ENCODE peak calls at places on chromosomes 5 and 9, in five cellular contexts. Y is cardiac fibroblast, O is tibial nerve, H is foreskin fibroblast, F is lower leg skin. Q is an unnamed sample.

GRCh38 chr9:106482733-106483132 is 380.2 kb upstream of the ZNF462 start:
- DNase-seq in F (no peak), H (peak), Y (peak), O (no peak), Q (no peak)

GRCh38 chr5:153880094-153880493 is 158.6 kb downstream of the FAM114A2 start:
- DNase-seq in O (no peak), Y (no peak), F (no peak), H (no peak), Q (no peak)

GRCh38 chr5:140240987-140241706 is 61.8 kb downstream of the PFDN1 start:
- DNase-seq in F (peak), Y (peak), O (peak), H (peak), Q (no peak)

GRCh38 chr5:78983601-78984000 is 1.5 kb downstream of the ARSB start:
- DNase-seq in F (no peak), O (no peak), Y (no peak), H (no peak), Q (no peak)

GRCh38 chr9:105150991-105151685 is 93.3 kb upstream of the SLC44A1 start:
- DNase-seq in F (no peak), H (peak), Y (peak), O (no peak), Q (no peak)

GRCh38 chr5:118435131-118435530 is 553.2 kb downstream of the DTWD2 start:
- DNase-seq in F (no peak), Y (no peak), O (no peak), H (no peak), Q (no peak)

GRCh38 chr5:156593546-156593945 is 256.5 kb upstream of the PPP1R2B start:
- DNase-seq in Y (no peak), F (no peak), O (no peak), H (no peak), Q (no peak)

GRCh38 chr9:71202931-71203330 is 81.5 kb upstream of the TRPM3 start:
- DNase-seq in F (no peak), Y (no peak), H (no peak), O (no peak), Q (no peak)

GRCh38 chr5:66757219-66757833 is 161.1 kb downstream of the MAST4 start:
- DNase-seq in F (no peak), Y (peak), H (peak), O (peak), Q (no peak)

GRCh38 chr9:131712151-131712716 is 27.6 kb downstream of the RAPGEF1 start:
- DNase-seq in F (peak), H (no peak), O (no peak), Y (no peak), Q (no peak)

GRCh38 chr9:88922091-88922490 is 69.2 kb upstream of the S1PR3 start:
- DNase-seq in Y (no peak), F (no peak), O (no peak), H (no peak), Q (no peak)

GRCh38 chr9:76472925-76473324 is 13.9 kb downstream of the GCNT1 start:
- DNase-seq in H (peak), F (no peak), Y (peak), O (no peak), Q (no peak)

GRCh38 chr5:74567351-74567870 is 73.1 kb downstream of the ENC1 start:
- DNase-seq in Y (no peak), O (no peak), H (no peak), F (no peak), Q (no peak)

GRCh38 chr9:129773262-129774048 is 20.6 kb upstream of the PTGES start:
- DNase-seq in H (peak), F (no peak), O (peak), Y (peak), Q (no peak)

GRCh38 chr9:26746357-26747072 is 146.1 kb downstream of the CAAP1 start:
- DNase-seq in H (no peak), O (no peak), Y (peak), F (no peak), Q (no peak)

GRCh38 chr5:81181576-81182316 is 51.4 kb upstream of the CKMT2 start:
- DNase-seq in F (no peak), Y (no peak), O (no peak), H (no peak), Q (no peak)

GRCh38 chr9:109385499-109385898 is 64.6 kb upstream of the EPB41L4B start:
- DNase-seq in H (peak), F (no peak), O (no peak), Y (no peak), Q (no peak)

GRCh38 chr5:51539232-51539631 is 156.0 kb downstream of the ISL1 start:
- DNase-seq in O (no peak), H (no peak), Y (no peak), F (no peak), Q (no peak)

GRCh38 chr9:111926421-111926875 is 29.8 kb downstream of the UGCG start:
- DNase-seq in Y (peak), O (no peak), F (no peak), H (peak), Q (no peak)

GRCh38 chr5:175750476-175751080 is 92.7 kb downstream of the HRH2 start:
- DNase-seq in Y (no peak), F (peak), H (no peak), O (no peak), Q (no peak)

GRCh38 chr9:110835404-110835803 is 166.8 kb downstream of the MUSK start:
- DNase-seq in F (no peak), Y (peak), H (peak), O (no peak), Q (no peak)

GRCh38 chr9:97310896-97311295 is 3.4 kb downstream of the CCDC180 start:
- DNase-seq in Y (no peak), H (no peak), F (no peak), O (no peak), Q (no peak)

GRCh38 chr9:77156646-77157371 is 20.5 kb upstream of the VPS13A start:
- DNase-seq in H (peak), Y (no peak), F (no peak), O (no peak), Q (no peak)

GRCh38 chr5:54742417-54742889 is 224.9 kb downstream of the SNX18 start:
- DNase-seq in O (no peak), Y (peak), F (no peak), H (peak), Q (no peak)
- TF ChIP-seq CTCF in O (no peak), Y (no peak), F (no peak), H (peak), Q (no peak)

DNA sequence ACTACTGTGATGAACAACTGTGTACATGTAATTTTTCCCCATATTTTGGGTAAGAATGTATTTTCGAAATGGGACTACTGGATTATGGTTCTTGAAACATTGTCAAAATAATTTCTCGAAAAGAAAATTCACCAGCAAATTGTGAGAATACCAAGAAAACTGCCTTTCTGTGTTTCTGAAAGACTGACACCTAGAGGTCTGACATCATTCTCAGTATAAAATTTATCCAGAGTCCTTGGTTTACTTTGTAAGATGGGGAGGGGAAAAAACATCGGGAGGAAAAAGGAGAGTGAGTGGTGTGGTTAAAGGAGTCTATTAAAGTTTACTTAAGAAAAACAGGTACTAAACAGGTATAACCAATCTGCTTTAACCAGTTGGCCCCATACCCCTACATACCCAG is 149.2 kb downstream of the CEP120 start:
- DNase-seq in Y (no peak), O (no peak), F (no peak), H (peak), Q (no peak)
- TF ChIP-seq CTCF in Y (no peak), O (no peak), F (no peak), H (peak), Q (no peak)

GRCh38 chr9:95341262-95342011 is 23.9 kb upstream of the FANCC start:
- DNase-seq in H (peak), Y (peak), O (no peak), F (no peak), Q (no peak)

GRCh38 chr9:95338243-95338642 is 20.7 kb upstream of the FANCC start:
- DNase-seq in O (no peak), Y (no peak), H (no peak), F (no peak), Q (no peak)

GRCh38 chr9:95333426-95333825 is 15.9 kb upstream of the FANCC start:
- DNase-seq in H (no peak), Y (peak), F (no peak), O (no peak), Q (no peak)

GRCh38 chr9:95332860-95333259 is 15.4 kb upstream of the FANCC start:
- DNase-seq in H (no peak), Y (no peak), F (no peak), O (no peak), Q (no peak)

GRCh38 chr9:95336281-95336680 is 18.8 kb upstream of the FANCC start:
- DNase-seq in F (no peak), O (no peak), H (peak), Y (peak), Q (no peak)
- TF ChIP-seq CTCF in F (no peak), O (peak), H (peak), Y (peak), Q (no peak)

GRCh38 chr5:1883120-1883924 is 597 bp upstream of the IRX4 start:
- DNase-seq in H (no peak), Y (no peak), O (no peak), F (no peak), Q (no peak)
- TF ChIP-seq CTCF in H (no peak), Y (no peak), O (no peak), F (no peak), Q (no peak)

GRCh38 chr5:45109062-45109461 is 300.3 kb downstream of the MRPS30 start:
- DNase-seq in Y (no peak), H (no peak), O (no peak), F (no peak), Q (no peak)
- TF ChIP-seq CTCF in Y (no peak), H (no peak), O (no peak), F (no peak), Q (no peak)

GRCh38 chr5:36724429-36725332 is 118.3 kb downstream of the SLC1A3 start:
- DNase-seq in Y (no peak), F (peak), H (no peak), O (peak), Q (no peak)

GRCh38 chr5:36730537-36731216 is 124.3 kb downstream of the SLC1A3 start:
- DNase-seq in Y (no peak), F (no peak), H (no peak), O (no peak), Q (no peak)

GRCh38 chr5:36726767-36727166 is 120.4 kb downstream of the SLC1A3 start:
- DNase-seq in Y (no peak), O (no peak), H (no peak), F (no peak), Q (no peak)

GRCh38 chr5:36726317-36726716 is 119.9 kb downstream of the SLC1A3 start:
- DNase-seq in O (no peak), F (no peak), H (no peak), Y (no peak), Q (no peak)

GRCh38 chr5:36728697-36729543 is 122.5 kb downstream of the SLC1A3 start:
- DNase-seq in O (peak), F (no peak), H (peak), Y (peak), Q (peak)
- TF ChIP-seq CTCF in O (peak), F (no peak), H (peak), Y (peak), Q (peak)

GRCh38 chr5:179801304-179802206 is 5.1 kb downstream of the MGAT4B start:
- DNase-seq in F (peak), Y (peak), H (peak), O (peak), Q (no peak)
- TF ChIP-seq CTCF in F (no peak), Y (peak), H (peak), O (peak), Q (peak)

GRCh38 chr5:67824852-67825251 is 390.7 kb upstream of the PIK3R1 start:
- DNase-seq in Y (no peak), F (no peak), O (no peak), H (no peak), Q (no peak)

GRCh38 chr5:67826296-67826695 is 389.3 kb upstream of the PIK3R1 start:
- DNase-seq in Y (no peak), F (no peak), O (no peak), H (no peak), Q (no peak)

GRCh38 chr5:67831081-67831480 is 384.5 kb upstream of the PIK3R1 start:
- DNase-seq in Y (no peak), F (no peak), H (no peak), O (no peak), Q (no peak)

GRCh38 chr5:67827521-67827920 is 388.0 kb upstream of the PIK3R1 start:
- DNase-seq in F (no peak), O (no peak), H (peak), Y (no peak), Q (no peak)
- TF ChIP-seq CTCF in F (no peak), O (no peak), H (no peak), Y (no peak), Q (no peak)

GRCh38 chr5:170501931-170502330 is 1.9 kb upstream of the KCNIP1 start:
- DNase-seq in O (no peak), Y (no peak), H (no peak), F (no peak), Q (no peak)

GRCh38 chr5:170503970-170504525 is at the start of gene KCNIP1:
- DNase-seq in F (no peak), H (peak), O (no peak), Y (no peak), Q (no peak)

GRCh38 chr5:170508036-170508435 is 4.2 kb downstream of the KCNIP1 start:
- DNase-seq in F (no peak), O (no peak), H (no peak), Y (no peak), Q (no peak)

GRCh38 chr5:170502692-170503091 is 1.1 kb upstream of the KCNIP1 start:
- DNase-seq in O (no peak), H (no peak), Y (no peak), F (no peak), Q (no peak)

DNA sequence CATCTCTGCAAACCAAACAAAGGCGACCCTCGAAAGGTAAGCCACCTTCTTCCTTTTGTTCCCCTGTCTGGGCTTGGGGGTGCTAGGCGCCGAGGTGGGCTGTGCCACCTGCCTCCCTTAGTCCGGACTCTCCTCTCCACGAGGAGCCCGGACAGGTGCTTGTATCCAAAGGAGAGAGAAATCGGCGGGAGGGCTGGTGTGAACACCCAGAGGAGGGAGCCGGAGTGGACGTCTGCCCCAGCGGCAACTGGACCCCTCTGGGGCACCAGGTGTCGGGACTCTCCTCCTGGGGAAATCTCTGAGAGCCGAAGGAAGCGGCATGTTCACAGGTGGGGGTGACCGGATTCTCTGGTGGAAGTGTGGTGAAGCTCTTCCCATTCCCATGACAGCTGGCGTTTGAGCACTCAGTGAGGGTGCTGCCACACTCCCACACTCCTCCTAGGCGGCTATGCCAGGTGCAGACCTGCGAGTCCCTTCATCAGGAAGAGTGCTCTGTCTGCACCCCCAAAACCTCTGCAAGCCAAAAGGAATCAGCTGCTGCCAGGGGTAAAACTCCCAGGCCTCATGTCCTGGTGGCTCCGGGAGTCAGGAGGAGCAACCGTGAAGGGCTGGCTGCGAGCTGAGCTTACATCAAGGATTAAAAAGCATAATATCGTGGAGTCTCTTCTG is 912 bp downstream of the KCNIP1 start:
- DNase-seq in H (no peak), O (no peak), Y (no peak), F (no peak), Q (no peak)
- TF ChIP-seq CTCF in H (no peak), O (no peak), Y (no peak), F (no peak), Q (no peak)

DNA sequence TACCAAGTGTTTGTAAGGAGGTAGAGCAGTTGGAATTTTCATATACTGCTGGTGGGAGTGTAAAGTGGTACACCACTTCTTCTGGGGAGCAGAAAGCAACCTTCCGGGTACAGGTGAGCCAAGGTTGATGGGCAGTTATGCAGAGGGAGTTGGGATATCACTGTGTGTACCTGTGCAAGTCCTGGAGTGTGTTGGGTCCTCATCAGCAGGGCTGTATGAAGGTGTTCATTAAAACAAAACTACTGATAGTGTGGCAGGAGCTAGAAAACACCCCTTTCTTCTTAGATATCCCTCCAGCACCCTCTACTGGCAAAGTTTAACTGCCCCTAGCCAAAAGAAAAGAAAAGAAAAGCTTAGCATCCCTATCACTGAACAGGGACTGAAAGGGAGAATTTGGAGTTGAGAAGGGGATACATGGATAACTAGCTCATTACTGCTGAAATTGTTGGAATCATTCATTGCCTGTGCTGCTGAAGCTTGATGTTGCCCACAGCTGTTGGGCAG is 10.7 kb downstream of the MARCHF6 start:
- DNase-seq in F (no peak), H (no peak), Y (no peak), O (no peak), Q (no peak)
- TF ChIP-seq CTCF in F (no peak), H (no peak), Y (no peak), O (no peak), Q (peak)

Q was measured in D721Med.